ENCODE peak calls at places on chromosomes 2 and 18, in six cellular contexts. U is GM10248, X is Calu3, Z is K562, B is hepatocyte, Y is HL-60. T is an unnamed sample.

GRCh38 chr2:193776988-193777387 is 1582.3 kb upstream of the TMEFF2 start:
- DNase-seq in U (no peak), X (no peak), Z (no peak), B (no peak), Y (no peak), T (no peak)

GRCh38 chr2:194883711-194884110 is 773.3 kb upstream of the SLC39A10 start:
- DNase-seq in Z (no peak), X (no peak), B (no peak), Y (no peak), U (no peak), T (no peak)

GRCh38 chr2:1606421-1607235 is 137.7 kb downstream of the PXDN start:
- DNase-seq in U (no peak), X (no peak), Y (no peak), B (no peak), Z (no peak), T (no peak)

GRCh38 chr2:41910126-41910525 is 137.7 kb upstream of the PKDCC start:
- DNase-seq in B (no peak), X (peak), Z (no peak), Y (no peak), U (no peak), T (no peak)

GRCh38 chr2:17635007-17635406 is 94.5 kb downstream of the VSNL1 start:
- DNase-seq in B (no peak), Z (no peak), Y (no peak), U (no peak), X (no peak), T (no peak)

GRCh38 chr2:41899189-41899588 is 148.6 kb upstream of the PKDCC start:
- DNase-seq in Z (no peak), Y (no peak), U (no peak), X (no peak), B (peak), T (no peak)

GRCh38 chr2:232633413-232634318 is at the start of gene EFHD1:
- DNase-seq in B (peak), Z (peak), X (peak), U (peak), Y (peak), T (peak)

GRCh38 chr2:127053731-127054603 is 53.0 kb downstream of the BIN1 start:
- DNase-seq in Z (no peak), Y (no peak), X (peak), B (peak), U (no peak), T (no peak)

GRCh38 chr2:148900350-148900749 is 25.3 kb downstream of the KIF5C start:
- DNase-seq in Z (no peak), X (no peak), Y (no peak), B (no peak), U (no peak), T (no peak)

GRCh38 chr18:70024088-70024487 is 76.4 kb upstream of the CD226 start:
- DNase-seq in X (no peak), U (no peak), B (no peak), Z (no peak), Y (no peak), T (no peak)

GRCh38 chr18:23033079-23033478 is 100.0 kb downstream of the RBBP8 start:
- DNase-seq in X (no peak), Z (no peak), B (no peak), U (no peak), Y (no peak), T (no peak)

GRCh38 chr2:20027260-20027677 is 14.8 kb upstream of the MATN3 start:
- DNase-seq in U (no peak), Z (no peak), Y (no peak), B (no peak), X (no peak), T (no peak)

GRCh38 chr2:80852808-80853139 is 548.2 kb upstream of the LRRTM1 start:
- DNase-seq in Y (no peak), B (no peak), X (no peak), Z (no peak), U (no peak), T (no peak)

GRCh38 chr2:141195087-141195486 is 935.7 kb downstream of the LRP1B start:
- DNase-seq in X (no peak), Z (no peak), U (no peak), B (no peak), Y (no peak), T (no peak)

GRCh38 chr2:181517685-181518301 is 60.6 kb downstream of the ITGA4 start:
- DNase-seq in Y (no peak), X (no peak), B (no peak), U (no peak), Z (no peak), T (no peak)

GRCh38 chr2:48424866-48425265 is 105.1 kb upstream of the STON1 start:
- DNase-seq in B (no peak), Y (no peak), Z (no peak), U (no peak), X (no peak), T (no peak)

GRCh38 chr2:28661589-28662001 is 90.0 kb upstream of the PPP1CB start:
- DNase-seq in Z (no peak), Y (no peak), B (peak), X (peak), U (no peak), T (no peak)

GRCh38 chr18:50507120-50507590 is 52.7 kb upstream of the MAPK4 start:
- DNase-seq in U (peak), X (peak), Z (peak), Y (no peak), B (peak), T (no peak)

GRCh38 chr2:84807063-84807485 is 73.8 kb downstream of the TRABD2A start:
- DNase-seq in X (peak), Z (no peak), B (peak), Y (no peak), U (no peak), T (no peak)

GRCh38 chr2:128279786-128280701 is 38.6 kb downstream of the HS6ST1 start:
- DNase-seq in X (no peak), U (no peak), Z (no peak), Y (no peak), B (no peak), T (no peak)

GRCh38 chr2:221571391-221572179 is 519 bp downstream of the EPHA4 start:
- DNase-seq in B (peak), Z (no peak), X (peak), Y (no peak), U (peak), T (no peak)

GRCh38 chr2:85704038-85704437 is 9.9 kb downstream of the GNLY start:
- DNase-seq in X (no peak), U (no peak), Z (no peak), B (no peak), Y (no peak), T (no peak)

GRCh38 chr2:192049362-192049761 is 145.4 kb downstream of the TMEFF2 start:
- DNase-seq in Z (no peak), B (no peak), U (no peak), Y (no peak), X (no peak), T (no peak)

GRCh38 chr2:19738707-19739106 is 163.1 kb downstream of the TTC32 start:
- DNase-seq in Y (no peak), B (no peak), Z (no peak), U (no peak), X (no peak), T (no peak)

GRCh38 chr18:67916142-67916541 is 399.6 kb upstream of the DSEL start:
- DNase-seq in U (no peak), X (no peak), B (no peak), Z (no peak), Y (no peak), T (no peak)

GRCh38 chr2:120947982-120948661 is 212.5 kb downstream of the GLI2 start:
- DNase-seq in Z (no peak), Y (no peak), B (no peak), X (no peak), U (no peak), T (no peak)

GRCh38 chr2:148721520-148721931 is 77.0 kb downstream of the EPC2 start:
- DNase-seq in X (no peak), Z (no peak), B (no peak), Y (no peak), U (no peak), T (no peak)

GRCh38 chr2:65360441-65360840 is 72.0 kb downstream of the SPRED2 start:
- DNase-seq in X (no peak), Y (no peak), B (no peak), Z (no peak), U (no peak), T (no peak)

GRCh38 chr2:193103064-193103463 is 908.3 kb upstream of the TMEFF2 start:
- DNase-seq in Z (no peak), Y (no peak), B (peak), X (no peak), U (no peak), T (no peak)

GRCh38 chr2:99198103-99198841 is 17.3 kb downstream of the MRPL30 start:
- DNase-seq in Y (no peak), U (no peak), B (peak), Z (no peak), X (peak), T (no peak)

GRCh38 chr18:31723998-31724711 is 36.5 kb downstream of the SLC25A52 start:
- DNase-seq in U (peak), Y (no peak), B (no peak), X (peak), Z (no peak), T (no peak)

GRCh38 chr2:199973703-199974102 is 18.3 kb downstream of the MAIP1 start:
- DNase-seq in Z (no peak), U (no peak), Y (no peak), B (peak), X (no peak), T (no peak)

GRCh38 chr2:162317910-162318279 is 589 bp downstream of the IFIH1 start:
- DNase-seq in Z (no peak), X (peak), Y (no peak), U (no peak), B (peak), T (no peak)

GRCh38 chr2:10566021-10566420 is 117.9 kb upstream of the ODC1 start:
- DNase-seq in B (no peak), Y (no peak), X (no peak), U (no peak), Z (no peak), T (no peak)

GRCh38 chr18:3816601-3817363 is 366.8 kb downstream of the TGIF1 start:
- DNase-seq in X (peak), Y (peak), U (no peak), B (peak), Z (no peak), T (no peak)

GRCh38 chr2:101398026-101398830 is 10.9 kb upstream of the CREG2 start:
- DNase-seq in B (no peak), U (no peak), Y (no peak), Z (no peak), X (no peak), T (no peak)

GRCh38 chr2:45533771-45534170 is 77.3 kb downstream of the SRBD1 start:
- DNase-seq in Y (no peak), X (no peak), B (no peak), Z (no peak), U (no peak), T (no peak)

GRCh38 chr2:171241771-171242170 is 81.1 kb upstream of the TLK1 start:
- DNase-seq in B (no peak), Z (no peak), X (no peak), Y (no peak), U (no peak), T (no peak)

DNA sequence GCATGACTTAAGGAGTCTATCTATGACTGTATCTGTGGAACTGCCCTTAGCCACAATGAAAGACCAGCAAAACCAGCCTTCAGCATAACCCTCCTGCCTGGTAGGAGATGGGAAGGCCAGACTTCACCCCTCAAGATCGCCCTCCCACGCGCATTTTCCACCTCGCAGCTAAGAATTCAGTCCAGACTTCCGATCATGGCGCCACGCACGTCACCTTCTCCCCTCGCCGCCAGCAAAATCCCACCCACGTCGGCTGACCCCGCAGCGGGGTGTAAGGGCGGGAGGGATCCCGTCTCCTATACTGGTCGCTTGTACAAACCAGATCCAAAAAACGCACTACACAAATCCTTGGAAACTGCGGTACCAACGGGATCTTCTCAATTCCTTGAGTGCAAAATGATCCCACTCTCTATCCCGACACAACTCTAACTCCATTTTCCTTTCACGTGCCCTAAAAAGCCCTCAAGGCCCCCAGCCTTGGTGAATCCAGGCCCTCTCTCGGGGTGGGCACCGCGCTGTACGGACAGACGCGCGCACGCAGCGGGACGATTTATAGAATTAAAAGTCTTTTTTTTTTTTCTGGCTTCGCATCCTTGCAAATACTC is 1.0 kb upstream of the BMPR2 start:
- DNase-seq in U (peak), B (peak), Z (no peak), X (peak), Y (no peak), T (no peak)
- TF ChIP-seq CTCF in U (no peak), B (no peak), Z (no peak), X (no peak), Y (no peak), T (no peak)

DNA sequence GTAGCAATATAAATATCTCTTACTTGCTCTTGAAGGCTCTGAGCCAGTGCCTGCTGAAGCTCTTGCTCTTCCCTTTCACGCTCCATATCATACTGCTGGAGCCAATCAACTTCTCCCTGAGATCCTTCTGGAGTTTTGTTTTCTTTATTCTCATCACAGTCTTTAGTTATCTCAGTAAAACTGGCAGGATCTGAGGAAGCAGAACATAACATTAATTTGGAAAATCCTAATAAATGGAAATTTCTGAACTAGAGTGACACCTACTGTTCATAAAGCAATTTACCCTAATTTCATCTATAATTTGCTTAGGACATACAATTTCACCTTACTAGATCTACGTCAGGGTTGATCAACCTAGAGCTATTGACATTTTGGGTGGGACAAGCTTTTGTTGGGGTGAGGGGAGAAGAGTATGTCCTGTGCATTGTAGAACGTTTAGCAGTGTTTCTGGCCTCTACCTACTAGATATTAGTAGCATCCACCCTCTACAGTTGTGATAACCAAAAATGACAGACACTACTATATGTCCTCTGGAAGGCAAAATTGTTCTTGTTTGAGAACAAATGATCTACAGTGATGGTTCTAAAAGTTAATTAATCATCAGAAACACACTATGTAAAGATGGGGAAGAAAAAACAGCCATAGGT is 47.2 kb downstream of the VIL1 start:
- DNase-seq in Y (no peak), U (no peak), B (peak), X (no peak), Z (no peak), T (no peak)
- TF ChIP-seq CTCF in Y (no peak), U (peak), B (peak), X (peak), Z (peak), T (peak)

DNA sequence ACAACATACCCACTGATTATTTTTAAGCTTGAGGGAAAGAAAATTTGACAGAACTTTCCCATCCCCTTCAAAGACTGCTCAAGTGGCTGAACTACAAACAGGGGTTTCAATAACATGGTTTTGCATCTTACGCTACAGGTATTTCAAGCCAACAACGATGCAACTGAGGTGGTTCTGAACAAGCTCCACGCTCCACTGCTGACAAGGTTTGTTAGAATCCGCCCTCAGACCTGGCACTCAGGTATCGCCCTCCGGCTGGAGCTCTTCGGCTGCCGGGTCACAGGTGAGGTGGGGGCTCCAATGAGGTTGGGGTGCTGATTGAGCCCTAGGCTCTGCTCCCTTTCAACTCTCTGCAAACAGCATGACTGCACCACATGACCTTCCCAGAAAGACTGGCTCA is 58.1 kb downstream of the NRP2 start:
- DNase-seq in Z (no peak), X (no peak), U (no peak), B (no peak), Y (no peak), T (no peak)
- TF ChIP-seq CTCF in Z (no peak), X (no peak), U (no peak), B (no peak), Y (no peak), T (no peak)

GRCh38 chr2:30510409-30510808 is 63.4 kb downstream of the LCLAT1 start:
- DNase-seq in B (no peak), Y (no peak), U (no peak), X (no peak), Z (no peak), T (no peak)

GRCh38 chr2:30509716-30510115 is 62.7 kb downstream of the LCLAT1 start:
- DNase-seq in X (no peak), Z (no peak), B (no peak), U (no peak), Y (no peak), T (no peak)

GRCh38 chr2:30514134-30514860 is 67.3 kb downstream of the LCLAT1 start:
- DNase-seq in Y (no peak), X (no peak), Z (no peak), U (no peak), B (peak), T (no peak)

GRCh38 chr2:30512243-30512866 is 65.3 kb downstream of the LCLAT1 start:
- DNase-seq in U (no peak), X (no peak), Y (no peak), Z (no peak), B (no peak), T (no peak)

GRCh38 chr2:30511122-30512083 is 64.4 kb downstream of the LCLAT1 start:
- DNase-seq in U (no peak), Z (no peak), B (peak), Y (no peak), X (peak), T (no peak)
- TF ChIP-seq CTCF in U (no peak), Z (no peak), B (no peak), Y (no peak), X (no peak), T (no peak)

GRCh38 chr18:48337053-48337452 is 72.1 kb downstream of the ZBTB7C start:
- DNase-seq in U (no peak), B (no peak), Z (no peak), Y (no peak), X (no peak), T (no peak)

GRCh38 chr18:48335829-48336228 is 73.4 kb downstream of the ZBTB7C start:
- DNase-seq in U (no peak), Y (no peak), B (no peak), Z (no peak), X (no peak), T (no peak)

GRCh38 chr18:48338915-48339314 is 70.3 kb downstream of the ZBTB7C start:
- DNase-seq in X (no peak), B (no peak), Z (no peak), U (no peak), Y (no peak), T (no peak)

GRCh38 chr18:48334845-48335244 is 74.3 kb downstream of the ZBTB7C start:
- DNase-seq in U (no peak), Z (no peak), X (no peak), B (no peak), Y (no peak), T (no peak)

GRCh38 chr18:48336332-48336731 is 72.9 kb downstream of the ZBTB7C start:
- DNase-seq in X (no peak), Z (no peak), Y (no peak), B (peak), U (no peak), T (no peak)
- TF ChIP-seq CTCF in X (no peak), Z (peak), Y (no peak), B (peak), U (no peak), T (no peak)

DNA sequence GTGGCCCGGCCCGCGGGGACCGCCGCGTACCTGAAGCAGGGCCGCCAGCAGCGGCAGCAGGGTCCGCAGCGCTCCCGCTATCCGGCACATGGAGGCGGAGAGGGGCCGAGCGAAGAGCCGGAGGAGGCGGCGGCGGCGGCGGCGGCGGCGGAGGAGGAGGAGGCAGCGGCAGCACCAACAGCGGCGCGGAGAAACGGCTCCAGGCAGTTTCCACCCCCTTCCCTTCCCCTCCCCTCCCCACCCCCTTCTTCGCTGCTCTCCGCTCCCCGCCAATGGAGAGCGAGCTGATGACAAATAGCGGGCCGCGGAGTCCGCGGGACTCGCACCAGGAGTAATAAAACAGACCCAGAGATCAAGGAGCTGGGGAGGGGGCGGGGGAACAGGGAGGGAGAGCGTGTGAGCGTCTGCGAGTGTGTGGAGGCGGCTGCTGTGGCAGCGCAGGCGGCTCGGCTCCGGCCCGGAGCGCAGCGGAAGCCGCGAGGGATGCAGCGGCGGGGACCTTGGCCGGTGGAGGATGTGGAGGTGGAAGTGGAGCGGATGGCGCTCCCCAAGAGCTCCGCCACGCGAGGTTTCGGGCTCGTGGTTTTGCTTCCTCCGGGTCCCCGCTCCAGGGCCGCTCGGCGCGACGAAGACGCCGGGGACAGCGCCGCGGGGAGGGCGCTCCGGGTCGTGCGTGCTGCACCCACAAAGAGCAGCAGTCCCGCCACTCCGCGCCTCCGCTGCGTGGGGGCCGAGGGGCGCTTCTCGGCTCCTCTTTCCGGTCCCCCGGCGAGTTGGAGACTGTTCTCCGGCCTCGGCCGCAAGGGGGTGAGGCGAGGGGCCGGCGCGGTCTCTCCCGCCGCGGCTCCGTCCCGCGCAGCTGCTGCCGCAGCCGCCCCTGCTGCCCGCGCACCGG is at the start of gene CDH2:
- DNase-seq in U (peak), B (peak), X (no peak), Z (no peak), Y (no peak), T (peak)
- TF ChIP-seq CTCF in U (no peak), B (peak), X (no peak), Z (no peak), Y (no peak), T (no peak)

GRCh38 chr18:33404244-33404873 is 36.2 kb downstream of the CCDC178 start:
- DNase-seq in Y (no peak), B (no peak), X (no peak), U (no peak), Z (no peak), T (no peak)
- TF ChIP-seq CTCF in Y (peak), B (peak), X (peak), U (peak), Z (no peak), T (peak)